ENCODE peak calls at places on chromosomes 13 and 19, in eight cellular contexts. G is tibial artery; L is HCT116; O is HL-60; C is aorta; P is AG09309; X is fibroblast of the aortic adventitia; U is naive thymus-derived CD4-positive, alpha-beta T cell. V is an unnamed sample.

GRCh38 chr13:49240017-49240416 is 7.7 kb upstream of the CDADC1 start:
- DNase-seq in G (no peak), L (peak; percentile 24), O (peak; percentile 48), C (no peak), P (no peak), X (peak; percentile 45), U (no peak), V (no peak)

GRCh38 chr19:45100797-45101196 is 7.8 kb downstream of the PPP1R37 start:
- DNase-seq in G (no peak), L (no peak), O (no peak), C (no peak), P (no peak), X (no peak), U (no peak), V (no peak)

GRCh38 chr13:76937416-76937815 is 10.9 kb upstream of the ACOD1 start:
- DNase-seq in G (peak; percentile 28), L (peak; percentile 3), O (no peak), C (no peak), P (peak; percentile 77), X (peak; percentile 97), U (no peak), V (no peak)

GRCh38 chr19:16078311-16078758 is 2.0 kb downstream of the TPM4 start:
- DNase-seq in G (peak; percentile 55), L (no peak), O (no peak), C (peak; percentile 72), P (no peak), X (no peak), U (no peak), V (peak; percentile 48)

GRCh38 chr13:71817335-71817734 is 49.7 kb downstream of the DACH1 start:
- DNase-seq in G (no peak), L (no peak), O (peak; percentile 63), C (no peak), P (no peak), X (no peak), U (no peak), V (no peak)

GRCh38 chr13:25132021-25132420 is 36.1 kb downstream of the PABPC3 start:
- DNase-seq in G (no peak), L (no peak), O (no peak), C (no peak), P (no peak), X (no peak), U (no peak), V (no peak)

GRCh38 chr13:42064259-42064658 is 15.8 kb downstream of the DGKH start:
- DNase-seq in G (no peak), L (no peak), O (no peak), C (no peak), P (no peak), X (peak; percentile 59), U (no peak), V (no peak)

GRCh38 chr19:8355631-8356402 is 8.1 kb upstream of the ANGPTL4 start:
- DNase-seq in G (peak; percentile 63), L (peak; percentile 70), O (no peak), C (peak; percentile 83), P (peak; percentile 91), X (peak; percentile 91), U (no peak), V (no peak)

GRCh38 chr19:15519433-15519976 is 11.2 kb downstream of the CYP4F22 start:
- DNase-seq in G (no peak), L (no peak), O (no peak), C (no peak), P (no peak), X (no peak), U (no peak), V (no peak)

GRCh38 chr13:113754691-113755090 is 4.3 kb upstream of the TMEM255B start:
- DNase-seq in G (no peak), L (no peak), O (no peak), C (peak; percentile 71), P (no peak), X (no peak), U (no peak), V (no peak)

GRCh38 chr13:113176292-113176691 is 17.8 kb downstream of the PROZ start:
- DNase-seq in G (no peak), L (no peak), O (peak; percentile 45), C (no peak), P (no peak), X (no peak), U (no peak), V (no peak)

GRCh38 chr13:111177081-111177711 is 62.1 kb downstream of the ARHGEF7 start:
- DNase-seq in G (peak; percentile 40), L (no peak), O (peak; percentile 76), C (no peak), P (no peak), X (no peak), U (peak; percentile 33), V (peak; percentile 95)

GRCh38 chr19:54388001-54388802 is 23.5 kb upstream of the LAIR1 start:
- DNase-seq in G (peak; percentile 26), L (no peak), O (peak; percentile 93), C (no peak), P (no peak), X (no peak), U (no peak), V (peak; percentile 95)

DNA sequence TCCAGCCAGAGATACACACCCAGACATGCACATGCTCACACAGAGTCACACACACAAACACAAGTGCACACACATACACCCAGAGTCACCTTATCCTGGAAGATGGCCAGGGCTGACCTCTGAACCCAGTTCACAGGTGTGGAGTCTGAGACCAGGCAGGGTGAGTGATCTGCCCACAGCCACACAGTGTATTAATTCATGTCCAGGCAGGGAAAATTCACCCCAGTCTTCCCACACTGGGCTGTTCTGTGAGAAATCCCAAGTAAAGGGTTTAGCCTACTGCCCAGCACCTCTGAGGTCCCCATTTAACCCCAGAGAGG is 2.0 kb downstream of the POU2F2 start:
- DNase-seq in G (no peak), L (no peak), O (no peak), C (no peak), P (no peak), X (no peak), U (no peak), V (no peak)
- H3K4me3 ChIP-seq in G (no peak overlapping the region), L (no peak overlapping the region), O (no peak overlapping the region), C (no peak overlapping the region), P (no peak overlapping the region), X (no peak overlapping the region), U (peak overlapping the region; percentile 1), V (no peak overlapping the region)

DNA sequence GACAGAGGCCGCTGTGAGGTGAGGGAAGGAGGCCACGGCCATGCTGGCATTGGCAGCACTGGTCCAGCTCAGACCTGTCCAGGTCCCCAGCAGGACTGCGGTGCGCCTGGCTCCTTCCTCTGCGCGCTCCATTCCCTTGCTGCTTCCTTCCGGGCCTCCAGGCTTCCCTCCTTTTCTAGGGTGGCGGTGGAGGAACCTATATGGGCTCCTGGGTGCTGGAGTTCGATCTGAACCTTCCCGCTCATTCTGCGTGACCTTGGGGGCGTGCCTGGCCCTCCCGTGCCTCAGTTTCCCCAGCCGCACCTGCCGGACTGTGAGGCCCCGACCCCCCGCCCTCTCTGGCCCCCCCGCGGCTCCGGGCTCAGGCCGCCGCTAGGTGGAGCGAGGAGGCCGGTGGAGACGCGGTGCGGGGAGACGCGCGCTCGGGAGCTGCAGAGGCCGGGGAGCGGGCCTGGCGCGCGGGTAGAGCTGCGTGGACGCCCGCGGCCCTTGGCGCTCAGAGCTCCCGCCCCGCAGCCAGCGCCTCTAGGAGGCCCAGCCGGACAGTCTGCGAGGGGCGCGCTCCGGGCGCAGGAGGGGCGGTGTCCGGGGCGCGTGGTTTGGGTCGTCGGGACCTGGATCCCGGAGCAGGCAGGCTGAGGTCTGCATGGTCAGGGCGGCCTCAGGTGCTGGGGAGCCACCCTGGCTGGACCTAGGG is 29.9 kb downstream of the EFNA2 start:
- DNase-seq in G (no peak), L (peak; percentile 18), O (peak; percentile 54), C (no peak), P (no peak), X (peak; percentile 37), U (no peak), V (no peak)
- H3K4me3 ChIP-seq in G (peak overlapping the region; percentile 27), L (no peak overlapping the region), O (peak overlapping the region; percentile 22), C (no peak overlapping the region), P (no peak overlapping the region), X (no peak overlapping the region), U (no peak overlapping the region), V (no peak overlapping the region)

GRCh38 chr13:73109969-73110368 is 51.2 kb downstream of the KLF5 start:
- DNase-seq in G (no peak), L (no peak), O (no peak), C (no peak), P (no peak), X (no peak), U (no peak), V (no peak)
- H3K4me3 ChIP-seq in G (no peak overlapping the region), L (no peak overlapping the region), O (no peak overlapping the region), C (no peak overlapping the region), P (no peak overlapping the region), X (no peak overlapping the region), U (no peak overlapping the region), V (no peak overlapping the region)

DNA sequence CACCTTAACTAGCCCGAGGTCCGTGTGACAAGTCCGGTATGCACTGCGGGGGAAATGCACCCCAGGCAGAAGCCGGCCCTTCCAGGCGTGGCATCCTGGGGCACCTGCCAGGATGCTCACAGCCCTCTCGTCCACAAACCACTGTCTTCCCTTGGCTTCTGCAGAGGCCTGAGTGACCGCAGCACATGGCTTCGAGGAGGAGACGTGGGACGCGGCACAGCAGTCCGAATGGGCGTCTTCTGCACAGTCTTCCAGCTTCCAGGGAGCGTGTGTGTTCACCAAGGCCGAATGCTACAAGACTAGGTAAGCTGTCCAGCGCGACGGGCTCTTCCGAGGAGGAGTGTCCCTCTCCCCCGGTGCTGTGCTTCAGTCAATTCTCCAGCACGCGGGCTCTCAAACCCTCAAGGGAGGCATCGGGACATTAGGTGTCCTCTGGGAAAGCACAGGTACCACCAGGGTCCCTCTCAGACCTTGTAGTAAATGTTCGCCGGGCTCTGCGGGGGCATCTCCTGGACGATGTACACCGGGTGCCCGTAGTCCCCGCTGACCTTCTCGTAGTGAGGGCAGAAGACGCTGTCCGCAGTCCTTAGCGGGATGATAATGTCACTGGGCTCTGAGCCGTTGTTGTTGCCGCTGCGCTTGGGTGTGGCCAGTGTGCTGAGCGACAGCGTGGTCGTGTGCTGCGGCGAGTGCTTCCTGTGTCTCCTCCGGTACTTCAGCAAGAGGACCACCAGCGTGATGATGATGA is 42.7 kb downstream of the EFNB2 start:
- DNase-seq in G (no peak), L (no peak), O (no peak), C (no peak), P (no peak), X (no peak), U (no peak), V (no peak)
- H3K4me3 ChIP-seq in G (no peak overlapping the region), L (no peak overlapping the region), O (peak overlapping the region; percentile 22), C (no peak overlapping the region), P (no peak overlapping the region), X (no peak overlapping the region), U (no peak overlapping the region), V (no peak overlapping the region)